ENCODE peak calls at places on chromosomes 3 and 15, in eight cellular contexts. One of them, this sample, is unnamed.
A peak's percentile ranks its signal among the peaks of the same experiment; 100 is the strongest.

GRCh38 chr15:94909510-94909909 is 678.1 kb downstream of the MCTP2 start:
- DNase-seq in SJCRH30: no peak
- DNase-seq in occipital lobe: no peak
- DNase-seq in HEK293T: no peak
- DNase-seq in globus pallidus: no peak
- DNase-seq in activated naive CD4-positive, alpha-beta T cell: no peak
- DNase-seq in LoVo: no peak
- DNase-seq in stimulated activated CD4-positive, alpha-beta T cell treated with anti-CD3 and anti-CD28 coated beads, Interleukin-2, amount 100 ng/mL, for 48 hours: no peak
- DNase-seq in this sample: no peak

GRCh38 chr15:57923750-57924149 is 141.8 kb downstream of the ALDH1A2 start:
- DNase-seq in LoVo: no peak
- DNase-seq in HEK293T: no peak
- DNase-seq in globus pallidus: no peak
- DNase-seq in activated naive CD4-positive, alpha-beta T cell: no peak
- DNase-seq in stimulated activated CD4-positive, alpha-beta T cell treated with anti-CD3 and anti-CD28 coated beads, Interleukin-2, amount 100 ng/mL, for 48 hours: no peak
- DNase-seq in SJCRH30: no peak
- DNase-seq in occipital lobe: no peak
- DNase-seq in this sample: no peak

GRCh38 chr3:45772341-45773035 is 23.8 kb downstream of the SLC6A20 start:
- DNase-seq in globus pallidus: no peak
- DNase-seq in LoVo: no peak
- DNase-seq in occipital lobe: no peak
- DNase-seq in activated naive CD4-positive, alpha-beta T cell: no peak
- DNase-seq in SJCRH30: no peak
- DNase-seq in HEK293T: no peak
- DNase-seq in stimulated activated CD4-positive, alpha-beta T cell treated with anti-CD3 and anti-CD28 coated beads, Interleukin-2, amount 100 ng/mL, for 48 hours: no peak
- DNase-seq in this sample: no peak

GRCh38 chr3:186193534-186194450 is 84.9 kb upstream of the ETV5 start:
- DNase-seq in activated naive CD4-positive, alpha-beta T cell: no peak
- DNase-seq in LoVo: no peak
- DNase-seq in occipital lobe: no peak
- DNase-seq in globus pallidus: no peak
- DNase-seq in HEK293T: no peak
- DNase-seq in SJCRH30: no peak
- DNase-seq in stimulated activated CD4-positive, alpha-beta T cell treated with anti-CD3 and anti-CD28 coated beads, Interleukin-2, amount 100 ng/mL, for 48 hours: no peak
- DNase-seq in this sample: no peak

GRCh38 chr3:142898346-142899213 is 9.7 kb upstream of the PCOLCE2 start:
- DNase-seq in activated naive CD4-positive, alpha-beta T cell: no peak
- DNase-seq in HEK293T: no peak
- DNase-seq in globus pallidus: no peak
- DNase-seq in stimulated activated CD4-positive, alpha-beta T cell treated with anti-CD3 and anti-CD28 coated beads, Interleukin-2, amount 100 ng/mL, for 48 hours: no peak
- DNase-seq in LoVo: no peak
- DNase-seq in occipital lobe: no peak
- DNase-seq in SJCRH30: no peak
- DNase-seq in this sample: no peak

GRCh38 chr15:72034859-72035650 is 82.9 kb downstream of the MYO9A start:
- DNase-seq in HEK293T: no peak
- DNase-seq in LoVo: no peak
- DNase-seq in activated naive CD4-positive, alpha-beta T cell: no peak
- DNase-seq in SJCRH30: no peak
- DNase-seq in occipital lobe: no peak
- DNase-seq in globus pallidus: no peak
- DNase-seq in stimulated activated CD4-positive, alpha-beta T cell treated with anti-CD3 and anti-CD28 coated beads, Interleukin-2, amount 100 ng/mL, for 48 hours: no peak
- DNase-seq in this sample: no peak

GRCh38 chr3:51585871-51586270 is 47.4 kb downstream of the RAD54L2 start:
- DNase-seq in stimulated activated CD4-positive, alpha-beta T cell treated with anti-CD3 and anti-CD28 coated beads, Interleukin-2, amount 100 ng/mL, for 48 hours: no peak
- DNase-seq in HEK293T: no peak
- DNase-seq in LoVo: no peak
- DNase-seq in globus pallidus: no peak
- DNase-seq in occipital lobe: no peak
- DNase-seq in SJCRH30: no peak
- DNase-seq in activated naive CD4-positive, alpha-beta T cell: no peak
- DNase-seq in this sample: no peak

GRCh38 chr15:39738998-39739397 is 43.6 kb downstream of the FSIP1 start:
- DNase-seq in activated naive CD4-positive, alpha-beta T cell: no peak
- DNase-seq in SJCRH30: no peak
- DNase-seq in LoVo: no peak
- DNase-seq in stimulated activated CD4-positive, alpha-beta T cell treated with anti-CD3 and anti-CD28 coated beads, Interleukin-2, amount 100 ng/mL, for 48 hours: no peak
- DNase-seq in occipital lobe: no peak
- DNase-seq in globus pallidus: no peak
- DNase-seq in HEK293T: no peak
- DNase-seq in this sample: no peak

GRCh38 chr3:99850608-99851007 is 32.9 kb downstream of the CMSS1 start:
- DNase-seq in occipital lobe: no peak
- DNase-seq in activated naive CD4-positive, alpha-beta T cell: no peak
- DNase-seq in HEK293T: no peak
- DNase-seq in LoVo: no peak
- DNase-seq in stimulated activated CD4-positive, alpha-beta T cell treated with anti-CD3 and anti-CD28 coated beads, Interleukin-2, amount 100 ng/mL, for 48 hours: no peak
- DNase-seq in globus pallidus: peak; percentile 12
- DNase-seq in SJCRH30: no peak
- DNase-seq in this sample: no peak

GRCh38 chr3:11134794-11135193 is 19.5 kb upstream of the HRH1 start:
- DNase-seq in activated naive CD4-positive, alpha-beta T cell: no peak
- DNase-seq in occipital lobe: no peak
- DNase-seq in LoVo: no peak
- DNase-seq in stimulated activated CD4-positive, alpha-beta T cell treated with anti-CD3 and anti-CD28 coated beads, Interleukin-2, amount 100 ng/mL, for 48 hours: no peak
- DNase-seq in SJCRH30: no peak
- DNase-seq in HEK293T: no peak
- DNase-seq in globus pallidus: no peak
- DNase-seq in this sample: no peak

GRCh38 chr15:100464895-100465294 is 63.9 kb downstream of the CERS3 start:
- DNase-seq in activated naive CD4-positive, alpha-beta T cell: no peak
- DNase-seq in SJCRH30: no peak
- DNase-seq in LoVo: no peak
- DNase-seq in HEK293T: no peak
- DNase-seq in stimulated activated CD4-positive, alpha-beta T cell treated with anti-CD3 and anti-CD28 coated beads, Interleukin-2, amount 100 ng/mL, for 48 hours: no peak
- DNase-seq in occipital lobe: no peak
- DNase-seq in globus pallidus: no peak
- DNase-seq in this sample: no peak

GRCh38 chr3:11059090-11059798 is 66.7 kb downstream of the SLC6A1 start:
- DNase-seq in globus pallidus: peak; percentile 78
- DNase-seq in LoVo: peak; percentile 53
- DNase-seq in stimulated activated CD4-positive, alpha-beta T cell treated with anti-CD3 and anti-CD28 coated beads, Interleukin-2, amount 100 ng/mL, for 48 hours: peak; percentile 32
- DNase-seq in HEK293T: peak; percentile 73
- DNase-seq in SJCRH30: peak; percentile 76
- DNase-seq in activated naive CD4-positive, alpha-beta T cell: no peak
- DNase-seq in occipital lobe: peak; percentile 66
- DNase-seq in this sample: peak; percentile 88

GRCh38 chr3:8886556-8886955 is 76.7 kb downstream of the RAD18 start:
- DNase-seq in stimulated activated CD4-positive, alpha-beta T cell treated with anti-CD3 and anti-CD28 coated beads, Interleukin-2, amount 100 ng/mL, for 48 hours: no peak
- DNase-seq in HEK293T: no peak
- DNase-seq in globus pallidus: no peak
- DNase-seq in SJCRH30: no peak
- DNase-seq in activated naive CD4-positive, alpha-beta T cell: no peak
- DNase-seq in occipital lobe: no peak
- DNase-seq in LoVo: no peak
- DNase-seq in this sample: peak; percentile 71

GRCh38 chr3:52094591-52095485 is 38.5 kb upstream of the DUSP7 start:
- DNase-seq in LoVo: no peak
- DNase-seq in SJCRH30: no peak
- DNase-seq in occipital lobe: no peak
- DNase-seq in globus pallidus: no peak
- DNase-seq in stimulated activated CD4-positive, alpha-beta T cell treated with anti-CD3 and anti-CD28 coated beads, Interleukin-2, amount 100 ng/mL, for 48 hours: no peak
- DNase-seq in activated naive CD4-positive, alpha-beta T cell: no peak
- DNase-seq in HEK293T: no peak
- DNase-seq in this sample: no peak

GRCh38 chr3:152277198-152277597 is 8.5 kb downstream of the MBNL1 start:
- DNase-seq in HEK293T: no peak
- DNase-seq in occipital lobe: no peak
- DNase-seq in LoVo: no peak
- DNase-seq in stimulated activated CD4-positive, alpha-beta T cell treated with anti-CD3 and anti-CD28 coated beads, Interleukin-2, amount 100 ng/mL, for 48 hours: no peak
- DNase-seq in SJCRH30: no peak
- DNase-seq in activated naive CD4-positive, alpha-beta T cell: no peak
- DNase-seq in globus pallidus: no peak
- DNase-seq in this sample: no peak

GRCh38 chr3:73072634-73073033 is 11.2 kb downstream of the EBLN2 start:
- DNase-seq in stimulated activated CD4-positive, alpha-beta T cell treated with anti-CD3 and anti-CD28 coated beads, Interleukin-2, amount 100 ng/mL, for 48 hours: no peak
- DNase-seq in HEK293T: no peak
- DNase-seq in globus pallidus: no peak
- DNase-seq in occipital lobe: no peak
- DNase-seq in activated naive CD4-positive, alpha-beta T cell: no peak
- DNase-seq in SJCRH30: no peak
- DNase-seq in LoVo: no peak
- DNase-seq in this sample: no peak

This sample was measured in PC-3.